ENCODE peak calls at places on chromosomes 4 and X, in seven cellular contexts. Q is transverse colon, P is upper lobe of left lung, S is esophagus muscularis mucosa, G is K562, R is Panc1, L is spleen. C is an unnamed sample.

GRCh38 chrX:128035318-128035717 is 16.9 kb downstream of the ACTRT1 start:
- DNase-seq in Q (no peak), P (no peak), S (no peak), G (no peak), R (no peak), L (no peak), C (no peak)

GRCh38 chrX:100363926-100364325 is 46.1 kb downstream of the PCDH19 start:
- DNase-seq in Q (no peak), P (peak; percentile 22), S (no peak), G (no peak), R (no peak), L (no peak), C (no peak)

GRCh38 chr4:159481936-159482335 is 379.1 kb downstream of the RAPGEF2 start:
- DNase-seq in Q (no peak), P (no peak), S (no peak), G (peak; percentile 10), R (no peak), L (no peak), C (no peak)

GRCh38 chrX:40700640-40701342 is 34.6 kb downstream of the MED14 start:
- DNase-seq in Q (no peak), P (no peak), S (no peak), G (no peak), R (no peak), L (no peak), C (no peak)

GRCh38 chrX:44778254-44778653 is 65.6 kb upstream of the DUSP21 start:
- DNase-seq in Q (no peak), P (no peak), S (no peak), G (no peak), R (no peak), L (no peak), C (no peak)

GRCh38 chr4:110164251-110164650 is 34.2 kb downstream of the ELOVL6 start:
- DNase-seq in Q (no peak), P (no peak), S (no peak), G (no peak), R (no peak), L (no peak), C (no peak)

GRCh38 chrX:16517206-16517605 is 132.8 kb upstream of the S100G start:
- DNase-seq in Q (no peak), P (no peak), S (no peak), G (no peak), R (no peak), L (no peak), C (no peak)

GRCh38 chr4:161702287-161702686 is 461.5 kb downstream of the FSTL5 start:
- DNase-seq in Q (no peak), P (no peak), S (no peak), G (no peak), R (no peak), L (no peak), C (no peak)

GRCh38 chr4:6580353-6580752 is 5.4 kb downstream of the MAN2B2 start:
- DNase-seq in Q (no peak), P (no peak), S (no peak), G (no peak), R (no peak), L (no peak), C (no peak)

GRCh38 chrX:151396042-151396826 is 772 bp upstream of the VMA21 start:
- DNase-seq in Q (peak; percentile 21), P (peak; percentile 31), S (no peak), G (no peak), R (peak; percentile 25), L (no peak), C (no peak)

GRCh38 chr4:2363056-2363719 is 55.3 kb downstream of the ZFYVE28 start:
- DNase-seq in Q (no peak), P (peak; percentile 31), S (no peak), G (no peak), R (no peak), L (no peak), C (no peak)

GRCh38 chrX:82029571-82030218 is 827.8 kb downstream of the SH3BGRL start:
- DNase-seq in Q (no peak), P (no peak), S (no peak), G (no peak), R (no peak), L (no peak), C (no peak)

GRCh38 chrX:41734530-41734929 is 10.5 kb downstream of the GPR82 start:
- DNase-seq in Q (no peak), P (no peak), S (no peak), G (peak; percentile 6), R (peak; percentile 2), L (no peak), C (no peak)

GRCh38 chrX:39953879-39954278 is 143.9 kb downstream of the BCOR start:
- DNase-seq in Q (peak; percentile 86), P (peak; percentile 91), S (no peak), G (peak; percentile 24), R (no peak), L (no peak), C (peak; percentile 78)

DNA sequence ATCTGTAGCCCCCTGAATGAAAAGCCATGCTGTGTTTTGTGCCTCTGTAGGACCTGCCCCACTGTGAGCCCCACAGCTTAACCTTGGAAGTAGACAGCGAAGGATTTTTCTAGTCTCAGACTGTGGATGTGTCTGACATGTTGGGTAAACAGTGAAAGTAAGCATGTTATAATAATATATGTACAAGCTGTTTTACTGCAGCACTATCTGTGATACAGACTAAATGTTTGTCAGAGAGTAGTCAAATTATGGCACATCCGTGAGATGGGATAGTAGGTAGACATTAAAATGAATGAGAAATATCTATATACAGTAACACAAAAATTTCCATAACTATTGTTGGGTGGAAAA is 381.2 kb upstream of the NR3C2 start:
- DNase-seq in Q (no peak), P (no peak), S (no peak), G (no peak), R (no peak), L (no peak), C (no peak)
- TF ChIP-seq POLR2AphosphoS5 in Q (no peak), P (no peak), S (no peak), G (no peak), R (no peak), L (no peak), C (no peak)

DNA sequence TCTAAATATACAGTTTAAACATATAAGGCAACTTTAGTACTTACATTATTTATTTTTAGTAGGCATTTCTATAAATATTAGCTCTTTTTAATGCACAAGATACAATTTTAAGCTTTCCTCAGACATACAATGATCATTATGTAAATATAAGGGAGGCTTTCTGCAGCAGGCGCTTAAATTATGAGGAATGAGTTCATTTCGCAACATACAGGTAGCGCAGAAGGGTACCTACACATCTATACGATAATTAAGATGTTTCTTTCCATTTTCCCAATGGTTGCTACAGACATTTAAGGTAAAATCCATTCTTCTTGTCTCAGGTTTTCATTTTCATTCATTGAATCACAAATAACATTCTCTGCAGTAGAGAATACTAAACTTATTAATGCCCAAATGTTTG is 1.2 kb downstream of the AASDH start:
- DNase-seq in Q (no peak), P (no peak), S (no peak), G (no peak), R (no peak), L (no peak), C (no peak)
- H3K4me3 ChIP-seq in Q (peak overlapping the region; percentile 74), P (peak overlapping the region; percentile 84), S (peak overlapping the region; percentile 73), G (peak overlapping the region; percentile 61), R (peak overlapping the region; percentile 91), L (peak overlapping the region; percentile 69), C (peak overlapping the region; percentile 83)

GRCh38 chr4:54660591-54660990 is 2.8 kb downstream of the KIT start:
- DNase-seq in Q (no peak), P (no peak), S (no peak), G (no peak), R (no peak), L (no peak), C (no peak)
- TF ChIP-seq POLR2AphosphoS5 in Q (no peak), P (no peak), S (no peak), G (no peak), R (no peak), L (no peak), C (no peak)

GRCh38 chr4:186726440-186727148 is 2.9 kb upstream of the FAT1 start:
- DNase-seq in Q (peak; percentile 88), P (peak; percentile 63), S (peak; percentile 91), G (peak; percentile 75), R (no peak), L (no peak), C (peak; percentile 82)
- H3K4me3 ChIP-seq in Q (peak overlapping the region; percentile 96), P (peak overlapping the region; percentile 89), S (peak overlapping the region; percentile 87), G (peak overlapping the region; percentile 58), R (peak overlapping the region; percentile 93), L (peak overlapping the region; percentile 37), C (peak overlapping the region; percentile 95)

DNA sequence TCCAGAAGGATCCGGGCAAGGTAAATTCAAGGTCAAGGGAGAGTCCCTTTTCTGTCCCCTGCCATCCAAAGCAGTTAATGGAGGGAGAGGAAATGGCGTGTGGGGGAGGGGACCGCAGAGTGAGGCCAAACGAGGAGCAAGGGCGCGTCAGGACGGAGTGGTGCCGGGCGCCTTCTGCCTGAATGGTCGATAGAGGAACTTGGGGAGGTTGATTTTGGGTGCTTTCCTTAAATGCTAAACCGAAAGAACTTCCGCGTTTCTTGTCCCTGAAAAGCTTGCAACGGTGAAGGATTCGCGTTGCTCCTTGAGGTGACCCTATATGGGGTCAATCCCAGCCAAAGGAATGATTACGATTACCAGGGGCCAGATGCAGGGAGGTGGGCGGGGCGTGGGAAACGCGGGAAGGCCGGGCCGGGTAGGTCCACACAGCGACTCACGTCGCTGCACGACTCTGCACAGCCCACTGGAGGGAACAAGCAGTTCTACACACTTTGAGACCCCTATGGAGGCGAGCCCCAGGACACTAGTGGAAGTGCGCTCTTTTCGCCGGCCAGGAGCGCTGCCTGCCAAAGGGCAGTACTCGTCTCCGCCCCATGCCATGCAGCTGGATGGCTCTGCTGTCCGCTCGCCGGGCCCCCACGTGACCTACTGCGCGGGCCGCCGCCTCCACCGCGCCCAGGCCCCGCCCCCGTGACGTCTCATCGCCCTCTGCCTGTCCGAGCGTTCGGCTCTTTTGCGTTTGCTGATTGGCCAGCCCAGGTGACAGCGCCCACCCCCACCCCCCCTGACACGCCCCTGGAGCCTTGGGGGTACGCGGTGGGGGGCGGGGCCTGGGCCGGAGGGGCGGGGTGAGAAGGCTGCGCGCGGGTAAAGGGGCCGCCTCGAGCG is 452 bp upstream of the GK start:
- DNase-seq in Q (peak; percentile 95), P (peak; percentile 96), S (peak; percentile 97), G (peak; percentile 96), R (no peak), L (peak; percentile 98), C (peak; percentile 95)
- TF ChIP-seq POLR2AphosphoS5 in Q (peak; percentile 75), P (no peak), S (peak; percentile 55), G (peak; percentile 34), R (no peak), L (peak; percentile 80), C (no peak)

GRCh38 chr4:186485621-186486062 is 69.7 kb downstream of the MTNR1A start:
- DNase-seq in Q (no peak), P (peak; percentile 21), S (no peak), G (no peak), R (no peak), L (no peak), C (no peak)
- H3K4me3 ChIP-seq in Q (peak overlapping the region; percentile 30), P (peak overlapping the region; percentile 24), S (peak overlapping the region; percentile 36), G (no peak overlapping the region), R (peak overlapping the region; percentile 44), L (no peak overlapping the region), C (peak overlapping the region; percentile 26)

C was measured in suprapubic skin.